ENCODE peak calls at places on chromosomes 3 and 15, in eight cellular contexts. U, K, W, R, H, Y, G and L are unnamed samples.

GRCh38 chr3:25449857-25450256 is 21.8 kb downstream of the RARB start:
- ATAC-seq in U (no peak), K (no peak), W (no peak), R (no peak), H (no peak), Y (no peak), G (no peak), L (no peak)

GRCh38 chr15:25789616-25790002 is 73.5 kb downstream of the ATP10A start:
- ATAC-seq in U (peak), K (no peak), W (no peak), R (no peak), H (no peak), Y (no peak), G (no peak), L (no peak)

GRCh38 chr3:52446042-52446441 is 1.1 kb upstream of the SEMA3G start:
- ATAC-seq in U (no peak), K (no peak), W (no peak), R (no peak), H (no peak), Y (no peak), G (no peak), L (no peak)

GRCh38 chr15:56160966-56161365 is 82.7 kb downstream of the RFX7 start:
- ATAC-seq in U (no peak), K (no peak), W (no peak), R (no peak), H (no peak), Y (no peak), G (no peak), L (peak)

GRCh38 chr3:14203521-14204079 is 25.0 kb downstream of the LSM3 start:
- ATAC-seq in U (peak), K (peak), W (peak), R (peak), H (peak), Y (no peak), G (peak), L (peak)

GRCh38 chr3:197597335-197597734 is 41.6 kb upstream of the BDH1 start:
- ATAC-seq in U (no peak), K (no peak), W (no peak), R (no peak), H (no peak), Y (no peak), G (no peak), L (no peak)

GRCh38 chr15:77599899-77600298 is 32.8 kb downstream of the LINGO1 start:
- ATAC-seq in U (peak), K (peak), W (peak), R (no peak), H (no peak), Y (no peak), G (no peak), L (peak)

GRCh38 chr15:80170596-80170995 is 17.8 kb downstream of the FAH start:
- ATAC-seq in U (no peak), K (no peak), W (no peak), R (no peak), H (no peak), Y (no peak), G (no peak), L (no peak)

GRCh38 chr15:31214864-31215489 is 111.7 kb upstream of the KLF13 start:
- ATAC-seq in U (peak), K (peak), W (peak), R (no peak), H (no peak), Y (no peak), G (no peak), L (peak)

GRCh38 chr3:195208183-195208582 is 62.8 kb downstream of the XXYLT1 start:
- ATAC-seq in U (no peak), K (no peak), W (no peak), R (no peak), H (no peak), Y (no peak), G (peak), L (no peak)

GRCh38 chr3:177201707-177202397 is 4.6 kb upstream of the TBL1XR1 start:
- ATAC-seq in U (no peak), K (no peak), W (no peak), R (peak), H (peak), Y (peak), G (peak), L (peak)